ENCODE peak calls at places on chromosome 16, in six cellular contexts. S is memory B cell, T is lung microvascular endothelial cell, K is cardiac fibroblast, B is NCI-H1092 treated with DMSO at 0.1 percent for 48 hours, J is EL. N is an unnamed sample.
A peak's percentile ranks its signal among the peaks of the same experiment; 100 is the strongest.

GRCh38 chr16:70684146-70685060 is 1.4 kb downstream of the MTSS2 start:
- DNase-seq in T (no peak), B (no peak), J (no peak), S (no peak), K (no peak), N (peak; percentile 66)

GRCh38 chr16:10876799-10877341 is at the start of gene CIITA:
- DNase-seq in T (no peak), J (peak; percentile 96), B (no peak), S (peak; percentile 82), K (peak; percentile 64), N (peak; percentile 83)

GRCh38 chr16:46790599-46791270 is 40.2 kb downstream of the C16orf87 start:
- DNase-seq in S (no peak), K (no peak), B (no peak), J (no peak), T (no peak), N (no peak)

GRCh38 chr16:4787068-4787467 is 1.1 kb downstream of the SEPTIN12 start:
- DNase-seq in T (no peak), S (no peak), K (no peak), J (no peak), B (no peak), N (no peak)

GRCh38 chr16:14682121-14682520 is 12.0 kb downstream of the PLA2G10 start:
- DNase-seq in B (no peak), T (no peak), S (no peak), K (no peak), J (no peak), N (no peak)

GRCh38 chr16:87949071-87949744 is 2.0 kb upstream of the BANP start:
- DNase-seq in T (no peak), B (no peak), S (no peak), J (no peak), K (no peak), N (no peak)

GRCh38 chr16:89721644-89722391 is 481 bp downstream of the ZNF276 start:
- DNase-seq in J (peak; percentile 54), S (peak; percentile 77), B (no peak), T (peak; percentile 74), K (peak; percentile 55), N (peak; percentile 80)

GRCh38 chr16:12096162-12096781 is 119.7 kb downstream of the SNX29 start:
- DNase-seq in S (no peak), K (no peak), J (peak; percentile 57), B (no peak), T (no peak), N (no peak)

GRCh38 chr16:3364774-3365427 is 9.2 kb downstream of the OR2C1 start:
- DNase-seq in S (peak; percentile 76), K (peak; percentile 96), B (peak; percentile 66), T (peak; percentile 94), J (peak; percentile 97), N (peak; percentile 90)

GRCh38 chr16:85479972-85480726 is 133.0 kb upstream of the GSE1 start:
- DNase-seq in B (peak; percentile 68), K (no peak), J (no peak), S (peak; percentile 47), T (no peak), N (no peak)

GRCh38 chr16:88773812-88774291 is 11.2 kb downstream of the PIEZO1 start:
- DNase-seq in S (no peak), K (peak; percentile 77), J (peak; percentile 92), T (peak; percentile 86), B (no peak), N (peak; percentile 77)

GRCh38 chr16:62870554-62870953 is 834.3 kb upstream of the CDH8 start:
- DNase-seq in S (no peak), J (no peak), T (no peak), K (no peak), B (no peak), N (no peak)

GRCh38 chr16:78884199-78884598 is 716.3 kb downstream of the MAF start:
- DNase-seq in B (no peak), T (no peak), J (no peak), K (no peak), S (no peak), N (no peak)

N was measured in left ventricle myocardium superior.